ENCODE peak calls at places on chromosomes 13 and 19, in ten cellular contexts. D, K, M, G, N, C, R, Q, B and U are unnamed samples.
A peak's percentile ranks its signal among the peaks of the same experiment; 100 is the strongest.

GRCh38 chr13:39379667-39380655 is 223.0 kb downstream of the LHFPL6 start:
- DNase-seq in D (no peak), K (no peak), M (no peak), G (no peak), N (peak; percentile 21), C (no peak), R (no peak), Q (no peak), B (no peak), U (no peak)

GRCh38 chr19:38891791-38892190 is 7.6 kb downstream of the SIRT2 start:
- DNase-seq in D (no peak), K (no peak), M (no peak), G (peak; percentile 26), N (no peak), C (no peak), R (no peak), Q (no peak), B (no peak), U (no peak)

GRCh38 chr19:49073514-49074378 is 1.2 kb upstream of the KCNA7 start:
- DNase-seq in D (no peak), K (no peak), M (no peak), G (no peak), N (no peak), C (peak; percentile 59), R (no peak), Q (peak; percentile 81), B (no peak), U (no peak)

GRCh38 chr19:1591421-1592022 is 1.1 kb downstream of the MBD3 start:
- DNase-seq in D (peak; percentile 75), K (peak; percentile 60), M (peak; percentile 51), G (no peak), N (no peak), C (peak; percentile 22), R (no peak), Q (peak; percentile 32), B (no peak), U (peak; percentile 43)

GRCh38 chr19:45638930-45639729 is at the start of gene EML2:
- DNase-seq in D (peak; percentile 7), K (peak; percentile 17), M (no peak), G (no peak), N (no peak), C (peak; percentile 37), R (peak; percentile 32), Q (peak; percentile 85), B (peak; percentile 90), U (peak; percentile 33)

GRCh38 chr13:27296496-27296895 is 25.9 kb downstream of the RASL11A start:
- DNase-seq in D (no peak), K (no peak), M (no peak), G (no peak), N (no peak), C (no peak), R (no peak), Q (no peak), B (no peak), U (no peak)

GRCh38 chr19:11931051-11931450 is 6.1 kb downstream of the ZNF700 start:
- DNase-seq in D (no peak), K (no peak), M (no peak), G (no peak), N (peak; percentile 48), C (no peak), R (peak; percentile 21), Q (no peak), B (no peak), U (no peak)

GRCh38 chr13:29402168-29402621 is 193.3 kb downstream of the SLC7A1 start:
- DNase-seq in D (peak; percentile 11), K (no peak), M (no peak), G (no peak), N (peak; percentile 44), C (no peak), R (no peak), Q (no peak), B (no peak), U (no peak)

GRCh38 chr19:49761625-49762311 is 1.3 kb downstream of the TSKS start:
- DNase-seq in D (no peak), K (no peak), M (no peak), G (no peak), N (peak; percentile 56), C (no peak), R (no peak), Q (peak; percentile 28), B (peak; percentile 38), U (no peak)

GRCh38 chr19:50536662-50537305 is 23.1 kb upstream of the ASPDH start:
- DNase-seq in D (no peak), K (no peak), M (no peak), G (no peak), N (no peak), C (no peak), R (no peak), Q (no peak), B (no peak), U (no peak)

GRCh38 chr13:54742984-54743383 is 1714.4 kb downstream of the OLFM4 start:
- DNase-seq in D (no peak), K (peak; percentile 52), M (no peak), G (no peak), N (no peak), C (no peak), R (no peak), Q (no peak), B (no peak), U (no peak)

GRCh38 chr19:11673608-11674041 is 65.1 kb downstream of the ZNF823 start:
- DNase-seq in D (peak; percentile 49), K (peak; percentile 5), M (no peak), G (peak; percentile 55), N (peak; percentile 55), C (no peak), R (peak; percentile 33), Q (peak; percentile 88), B (peak; percentile 84), U (peak; percentile 81)

GRCh38 chr13:45367995-45368394 is 27.0 kb upstream of the TPT1 start:
- DNase-seq in D (no peak), K (no peak), M (no peak), G (no peak), N (no peak), C (no peak), R (no peak), Q (no peak), B (no peak), U (no peak)

GRCh38 chr19:2014731-2015610 is 543 bp downstream of the BTBD2 start:
- DNase-seq in D (no peak), K (peak; percentile 21), M (no peak), G (no peak), N (no peak), C (no peak), R (no peak), Q (peak; percentile 66), B (peak; percentile 36), U (no peak)

GRCh38 chr13:94548382-94549240 is 47.3 kb downstream of the TGDS start:
- DNase-seq in D (peak; percentile 43), K (peak; percentile 66), M (peak; percentile 62), G (peak; percentile 19), N (peak; percentile 29), C (peak; percentile 21), R (no peak), Q (peak; percentile 61), B (no peak), U (no peak)

GRCh38 chr13:98459171-98459681 is 117.7 kb downstream of the STK24 start:
- DNase-seq in D (no peak), K (no peak), M (no peak), G (no peak), N (no peak), C (no peak), R (no peak), Q (no peak), B (no peak), U (no peak)

GRCh38 chr13:40799508-40799907 is 10.1 kb downstream of the SLC25A15 start:
- DNase-seq in D (no peak), K (no peak), M (no peak), G (no peak), N (no peak), C (no peak), R (no peak), Q (no peak), B (no peak), U (no peak)

GRCh38 chr19:17755977-17756670 is 4.8 kb downstream of the FCHO1 start:
- DNase-seq in D (peak; percentile 80), K (peak; percentile 50), M (peak; percentile 77), G (no peak), N (peak; percentile 50), C (peak; percentile 67), R (no peak), Q (peak; percentile 83), B (peak; percentile 31), U (no peak)

GRCh38 chr13:110273254-110273653 is 33.7 kb downstream of the COL4A1 start:
- DNase-seq in D (no peak), K (no peak), M (no peak), G (no peak), N (no peak), C (no peak), R (no peak), Q (no peak), B (no peak), U (no peak)

GRCh38 chr19:3296034-3296433 is 70.3 kb upstream of the NFIC start:
- DNase-seq in D (no peak), K (no peak), M (no peak), G (no peak), N (no peak), C (no peak), R (no peak), Q (no peak), B (no peak), U (no peak)

GRCh38 chr13:33383724-33384577 is 98.4 kb upstream of the STARD13 start:
- DNase-seq in D (no peak), K (no peak), M (peak; percentile 53), G (no peak), N (no peak), C (no peak), R (no peak), Q (no peak), B (no peak), U (no peak)

GRCh38 chr13:46812398-46812797 is 15.4 kb upstream of the ESD start:
- DNase-seq in D (no peak), K (no peak), M (no peak), G (no peak), N (no peak), C (no peak), R (no peak), Q (no peak), B (no peak), U (no peak)

GRCh38 chr19:17933414-17934129 is 757 bp downstream of the CCDC124 start:
- DNase-seq in D (peak; percentile 28), K (no peak), M (no peak), G (no peak), N (peak; percentile 42), C (no peak), R (no peak), Q (no peak), B (no peak), U (no peak)

GRCh38 chr13:64553411-64554129 is 2676.6 kb downstream of the PCDH9 start:
- DNase-seq in D (no peak), K (no peak), M (no peak), G (no peak), N (peak; percentile 42), C (no peak), R (no peak), Q (no peak), B (no peak), U (peak; percentile 23)

GRCh38 chr19:46481187-46481586 is 9.8 kb upstream of the PNMA8A start:
- DNase-seq in D (no peak), K (no peak), M (no peak), G (no peak), N (peak; percentile 55), C (no peak), R (no peak), Q (no peak), B (no peak), U (no peak)